ENCODE peak calls at places on chromosomes 1 and 21, in nine cellular contexts. K is IMR-90, H is SK-N-SH, T is endothelial cell of umbilical vein, N is DND-41, E is PC-9, Z is fibroblast of lung, D is neural progenitor cell, F is PC-3. L is an unnamed sample.

GRCh38 chr1:37995773-37996379 is 6.1 kb upstream of the SF3A3 start:
- DNase-seq in Z (peak), T (no peak), E (no peak), D (peak), F (no peak), K (peak), N (no peak), H (peak), L (peak)

GRCh38 chr1:186957339-186957738 is 128.6 kb downstream of the PLA2G4A start:
- DNase-seq in N (no peak), T (no peak), K (peak), F (no peak), E (no peak), D (no peak), H (no peak), Z (no peak), L (no peak)

GRCh38 chr1:19799877-19800804 is at the start of gene TMCO4:
- DNase-seq in T (peak), Z (peak), F (peak), D (peak), N (peak), K (peak), H (peak), E (peak), L (peak)

GRCh38 chr1:26785611-26786436 is 1.9 kb upstream of the PIGV start:
- DNase-seq in D (peak), N (peak), E (no peak), T (peak), H (no peak), F (no peak), Z (peak), K (peak), L (peak)

GRCh38 chr1:111989531-111990025 is at the start of gene KCND3:
- DNase-seq in H (peak), K (peak), Z (peak), N (no peak), D (peak), T (no peak), F (no peak), E (no peak), L (no peak)

GRCh38 chr1:66495490-66495889 is 38.5 kb upstream of the SGIP1 start:
- DNase-seq in K (no peak), E (no peak), F (no peak), N (no peak), D (no peak), H (peak), Z (peak), T (peak), L (peak)

GRCh38 chr1:111563619-111564018 is 56.0 kb upstream of the RAP1A start:
- DNase-seq in H (no peak), E (peak), N (no peak), Z (peak), T (no peak), K (peak), D (no peak), F (peak), L (peak)

GRCh38 chr1:101081496-101082282 is 56.1 kb upstream of the DPH5 start:
- DNase-seq in D (no peak), Z (no peak), F (no peak), N (peak), K (no peak), T (no peak), H (no peak), E (no peak), L (no peak)

GRCh38 chr1:217039926-217040325 is 316.7 kb upstream of the ESRRG start:
- DNase-seq in N (no peak), H (no peak), T (no peak), K (no peak), D (no peak), Z (no peak), E (no peak), F (no peak), L (no peak)

GRCh38 chr1:1137256-1138045 is 21.6 kb upstream of the C1orf159 start:
- DNase-seq in N (peak), H (no peak), D (no peak), E (no peak), K (no peak), T (no peak), Z (no peak), F (no peak), L (no peak)

GRCh38 chr1:104706631-104707147 is 957.0 kb downstream of the AMY1C start:
- DNase-seq in T (no peak), F (peak), D (no peak), K (no peak), E (peak), H (no peak), Z (no peak), N (peak), L (no peak)

GRCh38 chr1:30697977-30698376 is 25.4 kb downstream of the MATN1 start:
- DNase-seq in E (no peak), T (no peak), N (no peak), Z (peak), F (peak), K (peak), H (peak), D (no peak), L (peak)

GRCh38 chr1:19376428-19377372 is 64.6 kb downstream of the SLC66A1 start:
- DNase-seq in N (no peak), H (no peak), D (no peak), Z (no peak), K (no peak), F (no peak), T (no peak), E (no peak), L (no peak)

GRCh38 chr21:33299181-33299752 is 25.5 kb upstream of the IFNAR1 start:
- DNase-seq in K (no peak), T (no peak), N (peak), H (no peak), F (peak), E (peak), D (no peak), Z (no peak), L (no peak)

DNA sequence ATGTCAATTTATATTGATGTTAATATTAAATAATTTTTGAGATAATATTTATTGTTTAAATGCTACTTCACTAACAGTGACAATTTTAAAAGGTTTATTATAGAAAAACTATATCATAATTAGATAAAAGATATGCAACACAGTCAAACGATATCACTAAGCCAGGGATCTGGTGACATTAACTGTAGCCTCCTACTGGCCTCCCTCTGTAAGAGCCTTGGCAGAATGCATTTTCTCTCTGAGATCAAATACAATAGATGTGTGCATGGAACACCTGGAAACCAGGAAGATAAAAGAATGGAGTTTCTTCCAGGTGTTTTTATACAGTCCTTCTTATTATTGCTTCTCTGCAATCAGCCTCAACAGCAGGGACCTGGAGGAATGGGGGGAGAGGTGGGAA is 1762.1 kb downstream of the BRINP3 start:
- DNase-seq in H (no peak), Z (no peak), N (no peak), D (peak), K (no peak), T (no peak), E (no peak), F (peak), L (no peak)
- TF ChIP-seq CTCF in H (peak), Z (no peak), N (no peak), D (peak), K (no peak), T (peak), E (no peak), F (peak), L (peak)

GRCh38 chr1:83761084-83761760 is 237.7 kb downstream of the TTLL7 start:
- DNase-seq in E (no peak), F (no peak), K (no peak), Z (no peak), N (peak), T (no peak), H (no peak), D (peak), L (no peak)
- H2AFZ ChIP-seq in E (no peak), F (no peak), K (no peak), Z (no peak), N (no peak), T (no peak), H (no peak), D (no peak), L (no peak)

GRCh38 chr1:235679644-235680043 is 30.1 kb upstream of the GNG4 start:
- DNase-seq in N (no peak), H (no peak), E (no peak), Z (no peak), T (no peak), F (no peak), D (no peak), K (no peak), L (no peak)
- TF ChIP-seq CTCF in N (no peak), H (no peak), E (no peak), Z (no peak), T (no peak), F (no peak), D (no peak), K (no peak), L (no peak)

DNA sequence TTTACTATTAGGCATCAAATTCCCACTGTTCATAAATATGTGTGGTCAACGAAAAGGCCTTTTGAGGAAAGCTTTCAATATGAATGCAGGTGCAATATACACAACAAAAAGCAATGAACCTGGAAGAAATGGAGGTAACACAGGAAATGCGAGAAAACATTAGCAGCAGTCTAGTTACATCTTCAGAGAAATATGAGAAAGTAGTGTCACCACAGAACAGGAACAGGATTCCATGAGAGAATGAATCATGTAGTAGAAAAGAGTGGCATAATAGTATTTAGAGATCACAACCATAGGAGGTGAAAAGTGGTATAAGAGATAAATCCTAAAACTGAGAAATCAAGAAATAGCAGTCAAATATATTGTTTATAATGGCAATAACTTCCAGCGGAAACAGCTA is 103.7 kb downstream of the AK5 start:
- DNase-seq in T (no peak), N (no peak), F (peak), K (peak), H (no peak), D (no peak), Z (no peak), E (no peak), L (no peak)
- H2AFZ ChIP-seq in T (no peak), N (no peak), F (no peak), K (no peak), H (no peak), D (no peak), Z (no peak), E (no peak), L (no peak)

GRCh38 chr21:46023126-46023985 is 41.8 kb downstream of the COL6A1 start:
- DNase-seq in E (no peak), T (no peak), F (no peak), H (no peak), N (no peak), D (no peak), Z (no peak), K (no peak), L (no peak)

GRCh38 chr21:46022551-46023107 is 41.1 kb downstream of the COL6A1 start:
- DNase-seq in T (no peak), N (no peak), Z (no peak), H (no peak), K (no peak), F (no peak), E (peak), D (no peak), L (no peak)

GRCh38 chr21:46021398-46021797 is 39.8 kb downstream of the COL6A1 start:
- DNase-seq in K (no peak), H (no peak), D (no peak), Z (no peak), N (no peak), F (no peak), E (no peak), T (no peak), L (no peak)

GRCh38 chr21:46020581-46020980 is 39.0 kb downstream of the COL6A1 start:
- DNase-seq in N (no peak), Z (no peak), E (no peak), T (no peak), K (no peak), H (no peak), D (no peak), F (no peak), L (no peak)

GRCh38 chr21:46021978-46022544 is 40.5 kb downstream of the COL6A1 start:
- DNase-seq in Z (peak), N (no peak), H (no peak), T (no peak), E (no peak), K (no peak), D (no peak), F (no peak), L (no peak)
- TF ChIP-seq CTCF in Z (no peak), N (no peak), H (no peak), T (no peak), E (no peak), K (no peak), D (no peak), F (no peak), L (no peak)

DNA sequence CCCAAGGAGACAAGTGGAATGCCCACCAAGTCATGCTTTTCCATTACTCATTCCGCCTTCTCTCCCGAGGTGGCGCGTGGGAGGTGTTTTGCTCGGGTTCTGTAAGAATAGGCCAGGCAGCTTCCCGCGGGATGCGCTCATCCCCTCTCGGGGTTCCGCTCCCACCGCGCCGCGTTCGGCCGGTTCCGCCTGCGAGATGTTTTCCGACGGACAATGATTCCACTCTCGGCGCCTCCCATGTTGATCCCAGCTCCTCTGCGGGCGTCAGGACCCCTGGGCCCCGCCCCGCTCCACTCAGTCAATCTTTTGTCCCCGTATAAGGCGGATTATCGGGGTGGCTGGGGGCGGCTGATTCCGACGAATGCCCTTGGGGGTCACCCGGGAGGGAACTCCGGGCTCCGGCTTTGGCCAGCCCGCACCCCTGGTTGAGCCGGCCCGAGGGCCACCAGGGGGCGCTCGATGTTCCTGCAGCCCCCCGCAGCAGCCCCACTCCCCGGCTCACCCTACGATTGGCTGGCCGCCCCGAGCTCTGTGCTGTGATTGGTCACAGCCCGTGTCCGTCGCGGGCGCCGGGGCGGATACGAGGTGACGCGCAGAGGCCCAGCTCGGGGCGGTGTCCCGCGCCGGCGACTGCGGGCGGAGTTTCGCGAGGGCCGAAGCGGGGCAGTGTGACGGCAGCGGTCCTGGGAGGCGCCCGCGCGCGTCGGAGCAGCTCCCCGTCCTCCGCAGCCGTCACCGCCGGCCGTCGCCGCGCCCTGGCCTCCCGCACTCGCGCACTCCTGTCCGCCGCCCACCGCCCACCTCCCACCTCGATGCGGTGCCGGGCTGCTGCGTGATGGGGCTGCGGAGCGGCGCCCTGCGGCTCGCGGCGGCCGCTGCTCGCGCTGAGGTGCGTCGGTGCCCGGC is at the start of gene KIF1B:
- DNase-seq in E (peak), T (peak), K (peak), D (peak), H (peak), F (peak), N (peak), Z (peak), L (peak)
- H2AFZ ChIP-seq in E (peak), T (peak), K (peak), D (peak), H (peak), F (peak), N (peak), Z (peak), L (peak)

DNA sequence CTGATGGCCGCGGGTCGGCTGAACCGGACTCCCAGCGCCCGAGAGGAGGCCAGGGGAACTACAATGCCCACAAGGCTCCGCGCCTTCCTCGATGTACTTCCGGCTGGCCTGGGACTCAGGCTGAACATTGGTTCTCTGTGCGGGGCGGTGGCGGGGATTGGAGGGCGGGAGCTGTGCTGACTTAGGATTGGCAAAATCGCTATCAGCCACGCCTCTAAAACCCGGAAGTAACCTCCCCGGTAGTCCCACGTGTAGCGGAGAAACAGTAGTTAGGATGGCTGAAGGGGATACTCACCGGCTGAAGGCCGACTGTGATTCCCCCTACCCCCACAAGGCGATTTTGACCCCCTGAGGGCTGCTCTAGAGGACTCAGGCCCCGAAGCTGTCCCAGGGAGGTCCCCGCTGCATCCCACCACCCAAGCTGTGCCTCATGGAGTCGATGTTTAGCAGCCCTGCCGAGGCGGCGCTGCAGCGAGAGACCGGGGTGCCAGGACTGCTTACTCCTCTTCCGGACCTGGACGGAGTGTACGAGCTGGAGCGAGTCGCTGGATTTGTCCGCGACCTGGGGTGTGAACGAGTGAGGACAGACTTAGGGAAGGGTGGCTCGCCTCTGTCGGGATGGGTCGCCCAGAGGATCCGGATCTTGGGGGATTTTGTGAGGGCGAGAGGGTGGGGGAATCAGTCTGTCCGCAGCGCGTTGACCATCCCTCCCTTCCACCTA is at the start of gene DPH2:
- DNase-seq in D (peak), T (peak), N (peak), K (peak), Z (peak), H (peak), F (peak), E (peak), L (peak)
- TF ChIP-seq CTCF in D (peak), T (no peak), N (no peak), K (no peak), Z (no peak), H (peak), F (peak), E (no peak), L (no peak)

GRCh38 chr1:59577774-59578173 is 237.0 kb upstream of the HOOK1 start:
- DNase-seq in K (no peak), E (no peak), F (no peak), N (no peak), Z (no peak), H (no peak), D (no peak), T (no peak), L (no peak)
- H2AFZ ChIP-seq in K (no peak), E (no peak), F (no peak), N (no peak), Z (no peak), H (no peak), D (no peak), T (no peak), L (no peak)

L was measured in astrocyte.